ENCODE peak calls at places on chromosomes 12 and 14, in five cellular contexts. C is omental fat pad; Q is CD4-positive, alpha-beta T cell; X is activated CD8-positive, alpha-beta T cell treated with anti-CD3 and anti-CD28 coated beads for 36 hours; Y is stimulated activated naive B cell treated with anti-CD40 and anti-IgM and Interleukin-4, amounts not matched to agents 10 μg/mL and 1 μg/mL and 100 μg/mL, for 72 hours. O is an unnamed sample.
A peak's percentile ranks its signal among the peaks of the same experiment; 100 is the strongest.

GRCh38 chr12:47964102-47964723 is 817 bp downstream of the TMEM106C start:
- ATAC-seq in Y (no peak), X (no peak), Q (no peak), C (no peak), O (peak; percentile 5)

GRCh38 chr14:22767323-22767589 is 768 bp downstream of the OXA1L start:
- ATAC-seq in X (no peak), C (no peak), Y (no peak), Q (no peak), O (no peak)

GRCh38 chr12:93333054-93333453 is 44.7 kb upstream of the NUDT4 start:
- ATAC-seq in Q (no peak), Y (no peak), C (no peak), X (no peak), O (no peak)

GRCh38 chr12:108850854-108851573 is 6.4 kb downstream of the SSH1 start:
- ATAC-seq in Q (no peak), X (no peak), C (no peak), Y (peak; percentile 97), O (no peak)

GRCh38 chr12:44835641-44836379 is 40.3 kb downstream of the NELL2 start:
- ATAC-seq in Q (peak; percentile 94), C (peak; percentile 59), Y (no peak), X (peak; percentile 80), O (peak; percentile 91)

GRCh38 chr12:110109037-110109836 is 14.9 kb upstream of the IFT81 start:
- ATAC-seq in Y (no peak), C (peak; percentile 70), X (no peak), Q (no peak), O (no peak)

GRCh38 chr12:18578191-18578590 is 159.6 kb downstream of the PLCZ1 start:
- ATAC-seq in Y (no peak), C (no peak), X (no peak), Q (no peak), O (no peak)

GRCh38 chr12:131452444-131452860 is 258.4 kb upstream of the SFSWAP start:
- ATAC-seq in C (no peak), Q (no peak), Y (peak; percentile 40), X (peak; percentile 65), O (no peak)

GRCh38 chr14:93725002-93725582 is 63.2 kb downstream of the PRIMA1 start:
- ATAC-seq in X (no peak), C (no peak), Q (no peak), Y (no peak), O (no peak)

GRCh38 chr14:105088812-105089745 is 23.8 kb upstream of the GPR132 start:
- ATAC-seq in Q (no peak), Y (no peak), C (no peak), X (no peak), O (no peak)

GRCh38 chr14:95774265-95775160 is 60.6 kb upstream of the TCL1A start:
- ATAC-seq in X (peak; percentile 39), C (no peak), Y (peak; percentile 52), Q (no peak), O (no peak)

GRCh38 chr12:56713345-56713744 is 11.8 kb downstream of the NACA start:
- ATAC-seq in C (no peak), Q (no peak), Y (no peak), X (no peak), O (no peak)

GRCh38 chr12:112331891-112332290 is 50.3 kb downstream of the HECTD4 start:
- ATAC-seq in Q (no peak), X (no peak), Y (peak; percentile 31), C (no peak), O (no peak)

GRCh38 chr14:29805415-29806123 is 122.1 kb downstream of the PRKD1 start:
- ATAC-seq in X (peak; percentile 39), C (peak; percentile 98), Q (no peak), Y (peak; percentile 60), O (no peak)

GRCh38 chr12:64610092-64610659 is at the start of gene RASSF3:
- ATAC-seq in C (peak; percentile 84), Y (peak; percentile 65), Q (peak; percentile 57), X (peak; percentile 65), O (peak; percentile 63)

GRCh38 chr14:105205718-105206208 is 24.7 kb upstream of the NUDT14 start:
- ATAC-seq in Y (no peak), X (no peak), Q (no peak), C (no peak), O (no peak)

GRCh38 chr12:100733817-100734593 is 60.6 kb upstream of the ANO4 start:
- ATAC-seq in C (no peak), Y (no peak), Q (no peak), X (no peak), O (no peak)

GRCh38 chr12:26749781-26750180 is 83.2 kb downstream of the ITPR2 start:
- ATAC-seq in X (peak; percentile 25), C (no peak), Y (peak; percentile 83), Q (no peak), O (peak; percentile 44)

GRCh38 chr12:119758236-119758635 is 90.3 kb downstream of the PRKAB1 start:
- ATAC-seq in C (no peak), Y (no peak), Q (no peak), X (no peak), O (no peak)

GRCh38 chr12:5521456-5522325 is 89.8 kb downstream of the NTF3 start:
- ATAC-seq in X (no peak), Q (no peak), Y (no peak), C (no peak), O (no peak)

GRCh38 chr12:48980389-48980952 is 2.3 kb downstream of the WNT1 start:
- ATAC-seq in Q (peak; percentile 13), Y (no peak), C (no peak), X (no peak), O (no peak)

GRCh38 chr12:51218607-51219161 is 822 bp upstream of the POU6F1 start:
- ATAC-seq in C (no peak), Q (no peak), X (no peak), Y (no peak), O (no peak)

GRCh38 chr14:33943081-33943480 is 7.8 kb downstream of the EGLN3 start:
- ATAC-seq in C (no peak), Y (no peak), Q (no peak), X (no peak), O (no peak)

GRCh38 chr14:77599894-77600293 is 16.5 kb downstream of the SPTLC2 start:
- ATAC-seq in X (no peak), Q (no peak), Y (no peak), C (peak; percentile 32), O (no peak)

GRCh38 chr12:108810636-108811035 is 46.7 kb downstream of the SSH1 start:
- ATAC-seq in C (no peak), Y (no peak), Q (no peak), X (no peak), O (no peak)

GRCh38 chr12:39905152-39905551 is 200.7 kb downstream of the SLC2A13 start:
- ATAC-seq in Q (no peak), X (no peak), C (peak; percentile 91), Y (no peak), O (no peak)

GRCh38 chr12:31272607-31273225 is 53.2 kb downstream of the SINHCAF start:
- ATAC-seq in C (no peak), Y (no peak), X (no peak), Q (no peak), O (no peak)

GRCh38 chr12:79645235-79645630 is 45.5 kb downstream of the PAWR start:
- ATAC-seq in X (no peak), Y (no peak), C (no peak), Q (no peak), O (no peak)

GRCh38 chr12:122130150-122130549 is 43.9 kb downstream of the IL31 start:
- ATAC-seq in C (no peak), X (no peak), Y (no peak), Q (no peak), O (no peak)

GRCh38 chr12:93662961-93663728 is 14.0 kb upstream of the CRADD start:
- ATAC-seq in X (no peak), Y (no peak), Q (no peak), C (no peak), O (no peak)

GRCh38 chr14:63551338-63551737 is 8.2 kb upstream of the PPP2R5E start:
- ATAC-seq in X (no peak), Y (no peak), Q (no peak), C (peak; percentile 59), O (peak; percentile 81)

GRCh38 chr12:104399750-104400612 is 56.8 kb upstream of the CHST11 start:
- ATAC-seq in Q (no peak), Y (no peak), C (no peak), X (no peak), O (no peak)

GRCh38 chr14:74062809-74063150 is 21.5 kb downstream of the ALDH6A1 start:
- ATAC-seq in X (no peak), Q (no peak), Y (no peak), C (no peak), O (peak; percentile 57)

O was measured in activated T-helper 17 cell treated with anti-CD3 and anti-CD28 coated beads, Interleukin-2, amount 50 U/mL, for 72 hours.